ENCODE peak calls at places on chromosomes 13 and 19, in seven cellular contexts. D is SW 1271; U is neural progenitor cell; T is activated T-helper 9 cell treated with anti-CD3 and anti-CD28 coated beads, Interleukin-2, amount 50 U/mL, for 16 hours; L is cardiac muscle cell; P is T-helper 22 cell; B is heart left ventricle. F is an unnamed sample.

GRCh38 chr13:23985846-23986245 is 88.5 kb upstream of the C1QTNF9B start:
- DNase-seq in P (no peak), B (no peak), D (no peak), T (no peak), U (no peak), L (no peak), F (no peak)

GRCh38 chr13:30355405-30355741 is 48.0 kb upstream of the KATNAL1 start:
- DNase-seq in U (peak), P (no peak), B (no peak), T (no peak), L (peak), D (no peak), F (peak)

GRCh38 chr19:33389574-33390119 is 16.1 kb downstream of the CEBPG start:
- DNase-seq in L (no peak), T (no peak), U (no peak), P (no peak), B (peak), D (no peak), F (no peak)

GRCh38 chr19:55431183-55431582 is 11.9 kb downstream of the SHISA7 start:
- DNase-seq in L (no peak), D (no peak), U (no peak), B (no peak), T (no peak), P (no peak), F (no peak)

GRCh38 chr19:49690656-49691242 is at the start of gene CPT1C:
- DNase-seq in P (peak), B (peak), L (peak), U (peak), T (peak), D (no peak), F (peak)

GRCh38 chr13:74040200-74040599 is 94.0 kb downstream of the KLF12 start:
- DNase-seq in D (peak), T (no peak), B (no peak), P (no peak), L (peak), U (peak), F (peak)

GRCh38 chr19:40273469-40274360 is 11.4 kb downstream of the AKT2 start:
- DNase-seq in L (no peak), T (no peak), D (no peak), B (no peak), U (no peak), P (no peak), F (no peak)

GRCh38 chr19:15911599-15912237 is 13.8 kb upstream of the CYP4F2 start:
- DNase-seq in D (no peak), U (no peak), L (no peak), B (no peak), T (no peak), P (no peak), F (no peak)

GRCh38 chr13:36954542-36954941 is 34.5 kb upstream of the SMAD9 start:
- DNase-seq in L (no peak), P (no peak), T (no peak), D (no peak), B (no peak), U (no peak), F (no peak)

F was measured in nephron progenitor cell.